ENCODE peak calls at places on chromosomes 2 and 18, in nine cellular contexts. S, U, G, F, I, L, Y, C and M are unnamed samples.

GRCh38 chr2:47119001-47119400 is 36.1 kb downstream of the STPG4 start:
- DNase-seq in S (no peak), U (no peak), G (no peak), F (peak; percentile 19), I (no peak), L (peak; percentile 85), Y (no peak), C (no peak), M (no peak)

GRCh38 chr2:39523308-39524044 is 86.4 kb upstream of the MAP4K3 start:
- DNase-seq in S (no peak), U (no peak), G (no peak), F (peak; percentile 82), I (no peak), L (peak; percentile 97), Y (no peak), C (peak; percentile 8), M (no peak)

GRCh38 chr2:159053186-159054031 is 85.0 kb downstream of the TANC1 start:
- DNase-seq in S (no peak), U (no peak), G (no peak), F (no peak), I (no peak), L (peak; percentile 93), Y (no peak), C (no peak), M (no peak)

GRCh38 chr2:46814160-46814559 is 101.4 kb downstream of the MCFD2 start:
- DNase-seq in S (peak; percentile 92), U (no peak), G (no peak), F (no peak), I (peak; percentile 89), L (peak; percentile 96), Y (peak; percentile 52), C (no peak), M (no peak)

GRCh38 chr2:239297142-239298125 is 103.4 kb downstream of the HDAC4 start:
- DNase-seq in S (no peak), U (peak; percentile 55), G (no peak), F (no peak), I (no peak), L (no peak), Y (no peak), C (no peak), M (no peak)

GRCh38 chr18:38022247-38022646 is 456.6 kb upstream of the CELF4 start:
- DNase-seq in S (no peak), U (no peak), G (no peak), F (no peak), I (no peak), L (no peak), Y (no peak), C (no peak), M (no peak)

GRCh38 chr2:230685165-230685560 is 27.5 kb upstream of the CAB39 start:
- DNase-seq in S (no peak), U (no peak), G (no peak), F (no peak), I (no peak), L (no peak), Y (no peak), C (no peak), M (no peak)

GRCh38 chr2:42328148-42328833 is 32.7 kb downstream of the COX7A2L start:
- DNase-seq in S (no peak), U (no peak), G (peak; percentile 28), F (peak; percentile 36), I (no peak), L (peak; percentile 25), Y (no peak), C (peak; percentile 7), M (no peak)

GRCh38 chr2:71816815-71817214 is 330.8 kb downstream of the CYP26B1 start:
- DNase-seq in S (no peak), U (no peak), G (no peak), F (no peak), I (no peak), L (no peak), Y (no peak), C (no peak), M (no peak)

GRCh38 chr2:159788218-159788617 is 9.8 kb downstream of the CD302 start:
- DNase-seq in S (no peak), U (no peak), G (no peak), F (no peak), I (no peak), L (no peak), Y (peak; percentile 68), C (no peak), M (no peak)

GRCh38 chr2:1014802-1015201 is 64.2 kb downstream of the SNTG2 start:
- DNase-seq in S (no peak), U (no peak), G (no peak), F (no peak), I (no peak), L (no peak), Y (no peak), C (no peak), M (no peak)

GRCh38 chr2:27857417-27858172 is 32.6 kb downstream of the RBKS start:
- DNase-seq in S (no peak), U (no peak), G (no peak), F (peak; percentile 37), I (no peak), L (peak; percentile 85), Y (no peak), C (no peak), M (no peak)

GRCh38 chr2:189082576-189082975 is 97.0 kb downstream of the COL5A2 start:
- DNase-seq in S (peak; percentile 7), U (no peak), G (no peak), F (no peak), I (peak; percentile 8), L (peak; percentile 44), Y (no peak), C (no peak), M (no peak)

GRCh38 chr2:239955086-239955988 is 69.8 kb downstream of the NDUFA10 start:
- DNase-seq in S (no peak), U (no peak), G (no peak), F (no peak), I (no peak), L (no peak), Y (no peak), C (no peak), M (no peak)

GRCh38 chr18:47286776-47287410 is 35.4 kb upstream of the SKOR2 start:
- DNase-seq in S (no peak), U (no peak), G (no peak), F (no peak), I (no peak), L (no peak), Y (no peak), C (no peak), M (no peak)

GRCh38 chr2:240296611-240297552 is 138.6 kb upstream of the GPC1 start:
- DNase-seq in S (peak; percentile 70), U (no peak), G (no peak), F (no peak), I (peak; percentile 46), L (no peak), Y (no peak), C (no peak), M (no peak)

GRCh38 chr2:133591164-133591563 is 22.9 kb upstream of the NCKAP5 start:
- DNase-seq in S (peak; percentile 76), U (peak; percentile 69), G (no peak), F (no peak), I (peak; percentile 73), L (peak; percentile 45), Y (peak; percentile 44), C (no peak), M (no peak)

GRCh38 chr2:67050621-67051020 is 346.5 kb upstream of the ETAA1 start:
- DNase-seq in S (no peak), U (no peak), G (no peak), F (no peak), I (no peak), L (no peak), Y (no peak), C (no peak), M (peak; percentile 29)

GRCh38 chr2:175068534-175068933 is 63.4 kb upstream of the CHN1 start:
- DNase-seq in S (no peak), U (no peak), G (no peak), F (no peak), I (no peak), L (no peak), Y (no peak), C (no peak), M (no peak)

GRCh38 chr2:120856421-120856862 is 120.8 kb downstream of the GLI2 start:
- DNase-seq in S (no peak), U (no peak), G (no peak), F (no peak), I (no peak), L (peak; percentile 78), Y (no peak), C (no peak), M (peak; percentile 17)
- TF ChIP-seq CTCF in S (no peak), U (no peak), G (no peak), F (no peak), I (no peak), L (peak; percentile 24), Y (no peak), C (no peak), M (no peak)

DNA sequence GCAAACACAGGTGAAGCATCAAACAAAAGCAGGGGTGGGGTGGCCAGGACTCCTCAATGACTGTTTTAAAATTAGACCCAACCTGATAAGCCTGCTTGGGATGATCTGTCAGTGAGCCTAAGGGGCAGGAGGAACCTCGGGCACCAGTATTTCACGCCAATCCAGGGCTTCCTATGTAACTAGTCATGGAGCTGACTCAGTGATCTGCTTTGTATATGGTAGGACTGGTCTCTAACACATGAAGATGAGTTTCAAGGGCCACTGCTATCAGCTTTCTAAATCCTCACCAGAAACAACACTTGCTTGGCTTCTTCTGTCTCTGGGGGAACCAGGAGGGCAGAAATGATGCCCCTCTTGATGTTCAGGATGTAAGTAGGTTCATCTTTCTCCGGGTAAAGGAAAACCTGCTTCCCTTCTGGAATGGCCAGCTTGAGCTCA is 6.2 kb downstream of the APOB start:
- DNase-seq in S (no peak), U (no peak), G (no peak), F (no peak), I (no peak), L (no peak), Y (no peak), C (no peak), M (no peak)
- TF ChIP-seq CTCF in S (no peak), U (no peak), G (no peak), F (no peak), I (no peak), L (no peak), Y (no peak), C (no peak), M (no peak)

DNA sequence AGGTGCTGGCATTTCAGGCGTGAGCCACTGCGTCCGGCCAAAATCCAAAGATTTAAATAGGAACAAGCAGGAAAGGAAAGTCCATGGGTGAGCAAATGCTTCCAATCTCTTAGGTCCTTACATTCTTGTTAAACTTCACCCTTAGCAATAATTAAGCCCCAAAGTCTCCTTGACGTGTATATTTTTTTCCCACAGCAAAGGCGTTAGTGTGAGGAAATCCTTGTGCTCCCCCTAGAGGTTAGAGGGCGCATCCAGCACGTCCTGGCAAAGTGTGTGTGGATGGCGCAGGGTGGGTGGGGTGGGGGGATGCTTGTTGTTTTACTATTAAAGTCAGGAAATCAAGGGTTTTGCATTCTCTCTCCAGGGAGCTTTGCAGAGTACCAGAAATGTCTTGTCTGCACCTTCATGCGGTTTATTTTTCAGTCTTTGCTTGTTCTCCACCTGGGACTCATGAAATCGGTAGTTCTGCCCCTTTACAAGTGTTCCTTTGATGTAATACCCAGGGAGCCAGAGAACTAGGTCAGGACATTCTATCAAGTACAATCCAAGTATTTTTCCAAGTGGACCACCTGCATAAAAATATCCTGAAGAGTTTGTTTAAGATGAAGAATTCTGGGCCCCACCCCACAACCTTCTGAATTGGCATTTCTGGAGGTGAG is 22.2 kb upstream of the ITSN2 start:
- DNase-seq in S (peak; percentile 64), U (peak; percentile 58), G (peak; percentile 72), F (peak; percentile 76), I (peak; percentile 58), L (peak; percentile 22), Y (peak; percentile 68), C (peak; percentile 65), M (peak; percentile 69)
- TF ChIP-seq CTCF in S (peak; percentile 79), U (peak; percentile 46), G (peak; percentile 79), F (peak; percentile 68), I (peak; percentile 74), L (peak; percentile 78), Y (peak; percentile 71), C (peak; percentile 67), M (peak; percentile 70)

GRCh38 chr2:48530033-48530804 is at the start of gene STON1:
- DNase-seq in S (peak; percentile 64), U (peak; percentile 49), G (peak; percentile 75), F (no peak), I (peak; percentile 71), L (peak; percentile 57), Y (peak; percentile 40), C (no peak), M (peak; percentile 55)
- TF ChIP-seq CTCF in S (peak; percentile 7), U (no peak), G (no peak), F (no peak), I (no peak), L (no peak), Y (no peak), C (no peak), M (no peak)